ENCODE peak calls at places on chromosomes 4 and X, in nine cellular contexts. K is NCI-H2081; Y is NCI-H510A treated with DMSO at 0.1 percent for 48 hours; R is Calu3; I is progenitor cell of endocrine pancreas; U is OCI-M1; P is mucosa of descending colon; V is NCI-H2029; G is stimulated activated CD4-positive, alpha-beta T cell treated with anti-CD3 and anti-CD28 coated beads, Interleukin-4, amount 100 ng/mL, for 4 hours. Z is an unnamed sample.

GRCh38 chr4:114588305-114588704 is 10.3 kb upstream of the UGT8 start:
- DNase-seq in G (no peak), P (no peak), R (no peak), I (no peak), Y (no peak), K (no peak), U (no peak), V (no peak), Z (no peak)

GRCh38 chr4:69710580-69710979 is 49.8 kb downstream of the SULT1B1 start:
- DNase-seq in V (no peak), Y (no peak), K (no peak), G (no peak), R (no peak), I (no peak), P (no peak), U (no peak), Z (no peak)

GRCh38 chr4:25076625-25077413 is 46.1 kb upstream of the LGI2 start:
- DNase-seq in U (no peak), Y (no peak), K (no peak), G (no peak), I (no peak), P (no peak), V (no peak), R (no peak), Z (no peak)

GRCh38 chr4:39591290-39591689 is 47.4 kb downstream of the SMIM14 start:
- DNase-seq in K (no peak), G (no peak), U (peak), I (no peak), Y (no peak), R (peak), V (no peak), P (no peak), Z (no peak)

GRCh38 chr4:176123710-176124407 is 58.2 kb downstream of the WDR17 start:
- DNase-seq in Y (no peak), I (no peak), P (no peak), G (no peak), K (peak), R (peak), U (peak), V (no peak), Z (no peak)

GRCh38 chr4:165440415-165440882 is 61.6 kb downstream of the CPE start:
- DNase-seq in R (peak), U (no peak), Y (no peak), K (no peak), I (no peak), P (no peak), V (peak), G (no peak), Z (no peak)

GRCh38 chrX:16544969-16545368 is 105.0 kb upstream of the S100G start:
- DNase-seq in U (no peak), V (no peak), I (no peak), Y (no peak), K (no peak), G (no peak), R (no peak), P (no peak), Z (no peak)

GRCh38 chr4:8742546-8742945 is 129.1 kb downstream of the HMX1 start:
- DNase-seq in P (no peak), G (no peak), U (no peak), I (no peak), V (no peak), K (no peak), Y (no peak), R (no peak), Z (no peak)

GRCh38 chr4:109649872-109650271 is 53.4 kb downstream of the CASP6 start:
- DNase-seq in U (no peak), V (no peak), Y (no peak), G (peak), R (no peak), I (no peak), K (no peak), P (no peak), Z (no peak)

GRCh38 chr4:95155759-95156451 is 392.9 kb downstream of the UNC5C start:
- DNase-seq in P (no peak), G (no peak), Y (peak), R (no peak), U (peak), V (no peak), K (no peak), I (no peak), Z (no peak)